ENCODE peak calls at places on chromosomes 16 and 17, in six cellular contexts. One of them, this sample, is unnamed. For H4K20me1, the result is how much of the 10 kb centered on the place peaks cover.

GRCh38 chr16:88058817-88059216 is 107.6 kb downstream of the BANP start:
- DNase-seq in SK-N-SH: no peak
- DNase-seq in H9: no peak
- DNase-seq in MM.1S: no peak
- DNase-seq in hepatocyte: no peak
- DNase-seq in IMR-90: no peak
- DNase-seq in this sample: no peak

GRCh38 chr17:38809828-38810227 is 10.5 kb upstream of the PIP4K2B start:
- DNase-seq in hepatocyte: no peak
- DNase-seq in H9: no peak
- DNase-seq in SK-N-SH: no peak
- DNase-seq in IMR-90: no peak
- DNase-seq in MM.1S: no peak
- DNase-seq in this sample: no peak

GRCh38 chr17:40452074-40452787 is 9.0 kb downstream of the IGFBP4 start:
- DNase-seq in H9: no peak
- DNase-seq in hepatocyte: peak
- DNase-seq in SK-N-SH: no peak
- DNase-seq in IMR-90: peak
- DNase-seq in MM.1S: no peak
- DNase-seq in this sample: peak

GRCh38 chr17:40846515-40847155 is 20.4 kb downstream of the KRT12 start:
- DNase-seq in MM.1S: peak
- DNase-seq in hepatocyte: no peak
- DNase-seq in SK-N-SH: no peak
- DNase-seq in H9: no peak
- DNase-seq in IMR-90: no peak
- DNase-seq in this sample: no peak

GRCh38 chr17:49224997-49225337 is 5.6 kb downstream of the PHOSPHO1 start:
- DNase-seq in MM.1S: no peak
- DNase-seq in hepatocyte: no peak
- DNase-seq in H9: no peak
- DNase-seq in SK-N-SH: no peak
- DNase-seq in IMR-90: no peak
- DNase-seq in this sample: peak

GRCh38 chr17:31492880-31493655 is 101.6 kb downstream of the RAB11FIP4 start:
- DNase-seq in SK-N-SH: no peak
- DNase-seq in MM.1S: no peak
- DNase-seq in IMR-90: no peak
- DNase-seq in hepatocyte: no peak
- DNase-seq in H9: no peak
- DNase-seq in this sample: peak

GRCh38 chr16:12815361-12815760 is 11.7 kb upstream of the CPPED1 start:
- DNase-seq in hepatocyte: no peak
- DNase-seq in IMR-90: no peak
- DNase-seq in MM.1S: no peak
- DNase-seq in H9: no peak
- DNase-seq in SK-N-SH: no peak
- DNase-seq in this sample: no peak

GRCh38 chr17:79272220-79272619 is 197.6 kb downstream of the ENGASE start:
- DNase-seq in IMR-90: no peak
- DNase-seq in SK-N-SH: peak
- DNase-seq in H9: no peak
- DNase-seq in MM.1S: no peak
- DNase-seq in hepatocyte: no peak
- DNase-seq in this sample: no peak

GRCh38 chr17:55398689-55399088 is 22.9 kb downstream of the MMD start:
- DNase-seq in H9: no peak
- DNase-seq in MM.1S: no peak
- DNase-seq in SK-N-SH: no peak
- DNase-seq in hepatocyte: peak
- DNase-seq in IMR-90: peak
- DNase-seq in this sample: no peak

GRCh38 chr17:19781488-19782458 is 33.7 kb upstream of the ALDH3A1 start:
- DNase-seq in SK-N-SH: no peak
- DNase-seq in IMR-90: no peak
- DNase-seq in hepatocyte: no peak
- DNase-seq in MM.1S: no peak
- DNase-seq in H9: no peak
- DNase-seq in this sample: no peak

GRCh38 chr16:592518-593306 is 2.8 kb downstream of the RAB40C start:
- DNase-seq in H9: no peak
- DNase-seq in MM.1S: no peak
- DNase-seq in hepatocyte: no peak
- DNase-seq in SK-N-SH: no peak
- DNase-seq in IMR-90: no peak
- DNase-seq in this sample: peak

GRCh38 chr16:69772560-69773254 is 10.6 kb downstream of the WWP2 start:
- DNase-seq in IMR-90: no peak
- DNase-seq in hepatocyte: no peak
- DNase-seq in H9: no peak
- DNase-seq in SK-N-SH: no peak
- DNase-seq in MM.1S: no peak
- DNase-seq in this sample: no peak

GRCh38 chr17:16945513-16946201 is 26.3 kb downstream of the TNFRSF13B start:
- DNase-seq in IMR-90: no peak
- DNase-seq in hepatocyte: peak
- DNase-seq in MM.1S: no peak
- DNase-seq in H9: peak
- DNase-seq in SK-N-SH: peak
- DNase-seq in this sample: peak

GRCh38 chr16:27273670-27274522 is 5.3 kb upstream of the NSMCE1 start:
- DNase-seq in IMR-90: peak
- DNase-seq in MM.1S: no peak
- DNase-seq in SK-N-SH: no peak
- DNase-seq in H9: no peak
- DNase-seq in hepatocyte: peak
- DNase-seq in this sample: peak

GRCh38 chr17:69060835-69061234 is at the start of gene ABCA9:
- DNase-seq in H9: no peak
- DNase-seq in IMR-90: peak
- DNase-seq in hepatocyte: no peak
- DNase-seq in MM.1S: no peak
- DNase-seq in SK-N-SH: no peak
- DNase-seq in this sample: peak

GRCh38 chr17:3828852-3829232 is 17.2 kb downstream of the NCBP3 start:
- DNase-seq in SK-N-SH: no peak
- DNase-seq in MM.1S: no peak
- DNase-seq in hepatocyte: no peak
- DNase-seq in IMR-90: no peak
- DNase-seq in H9: no peak
- DNase-seq in this sample: no peak

GRCh38 chr16:65754799-65755691 is 611.4 kb upstream of the CDH5 start:
- DNase-seq in MM.1S: no peak
- DNase-seq in hepatocyte: peak
- DNase-seq in H9: no peak
- DNase-seq in SK-N-SH: peak
- DNase-seq in IMR-90: peak
- DNase-seq in this sample: no peak

GRCh38 chr16:31461921-31462804 is 2.9 kb downstream of the ARMC5 start:
- DNase-seq in IMR-90: no peak
- DNase-seq in SK-N-SH: no peak
- DNase-seq in MM.1S: no peak
- DNase-seq in hepatocyte: no peak
- DNase-seq in H9: no peak
- DNase-seq in this sample: peak

GRCh38 chr16:7055443-7055842 is 277.2 kb upstream of the RBFOX1 start:
- DNase-seq in SK-N-SH: no peak
- DNase-seq in MM.1S: no peak
- DNase-seq in IMR-90: no peak
- DNase-seq in H9: no peak
- DNase-seq in hepatocyte: no peak
- DNase-seq in this sample: no peak

GRCh38 chr17:73284906-73285602 is 23.4 kb upstream of the CPSF4L start:
- DNase-seq in hepatocyte: no peak
- DNase-seq in H9: no peak
- DNase-seq in SK-N-SH: peak
- DNase-seq in IMR-90: no peak
- DNase-seq in MM.1S: no peak
- DNase-seq in this sample: peak

GRCh38 chr16:66290431-66290830 is 76.1 kb upstream of the CDH5 start:
- DNase-seq in hepatocyte: no peak
- DNase-seq in IMR-90: no peak
- DNase-seq in MM.1S: no peak
- DNase-seq in SK-N-SH: no peak
- DNase-seq in H9: peak
- DNase-seq in this sample: no peak

GRCh38 chr16:17273142-17273561 is 197.6 kb downstream of the XYLT1 start:
- DNase-seq in IMR-90: peak
- DNase-seq in MM.1S: no peak
- DNase-seq in H9: no peak
- DNase-seq in SK-N-SH: no peak
- DNase-seq in hepatocyte: peak
- DNase-seq in this sample: peak

GRCh38 chr17:11290814-11291213 is 49.8 kb downstream of the SHISA6 start:
- DNase-seq in IMR-90: no peak
- DNase-seq in MM.1S: no peak
- DNase-seq in hepatocyte: no peak
- DNase-seq in SK-N-SH: no peak
- DNase-seq in H9: no peak
- DNase-seq in this sample: no peak

GRCh38 chr17:75691371-75692290 is 24.5 kb downstream of the SAP30BP start:
- DNase-seq in MM.1S: no peak
- DNase-seq in H9: no peak
- DNase-seq in hepatocyte: no peak
- DNase-seq in SK-N-SH: no peak
- DNase-seq in IMR-90: peak
- DNase-seq in this sample: no peak
- H4K20me1 ChIP-seq in MM.1S: under half
- H4K20me1 ChIP-seq in H9: under half
- H4K20me1 ChIP-seq in hepatocyte: under half
- H4K20me1 ChIP-seq in SK-N-SH: under half
- H4K20me1 ChIP-seq in IMR-90: half or more
- H4K20me1 ChIP-seq in this sample: under half

GRCh38 chr16:15946257-15947044 is 3.0 kb upstream of the ABCC1 start:
- DNase-seq in H9: no peak
- DNase-seq in MM.1S: no peak
- DNase-seq in hepatocyte: peak
- DNase-seq in SK-N-SH: no peak
- DNase-seq in IMR-90: peak
- DNase-seq in this sample: peak

GRCh38 chr16:15948532-15949209 is 745 bp upstream of the ABCC1 start:
- DNase-seq in IMR-90: no peak
- DNase-seq in hepatocyte: no peak
- DNase-seq in H9: no peak
- DNase-seq in MM.1S: peak
- DNase-seq in SK-N-SH: no peak
- DNase-seq in this sample: no peak

GRCh38 chr16:15947983-15948509 is 1.4 kb upstream of the ABCC1 start:
- DNase-seq in H9: no peak
- DNase-seq in SK-N-SH: no peak
- DNase-seq in MM.1S: no peak
- DNase-seq in hepatocyte: no peak
- DNase-seq in IMR-90: no peak
- DNase-seq in this sample: no peak

DNA sequence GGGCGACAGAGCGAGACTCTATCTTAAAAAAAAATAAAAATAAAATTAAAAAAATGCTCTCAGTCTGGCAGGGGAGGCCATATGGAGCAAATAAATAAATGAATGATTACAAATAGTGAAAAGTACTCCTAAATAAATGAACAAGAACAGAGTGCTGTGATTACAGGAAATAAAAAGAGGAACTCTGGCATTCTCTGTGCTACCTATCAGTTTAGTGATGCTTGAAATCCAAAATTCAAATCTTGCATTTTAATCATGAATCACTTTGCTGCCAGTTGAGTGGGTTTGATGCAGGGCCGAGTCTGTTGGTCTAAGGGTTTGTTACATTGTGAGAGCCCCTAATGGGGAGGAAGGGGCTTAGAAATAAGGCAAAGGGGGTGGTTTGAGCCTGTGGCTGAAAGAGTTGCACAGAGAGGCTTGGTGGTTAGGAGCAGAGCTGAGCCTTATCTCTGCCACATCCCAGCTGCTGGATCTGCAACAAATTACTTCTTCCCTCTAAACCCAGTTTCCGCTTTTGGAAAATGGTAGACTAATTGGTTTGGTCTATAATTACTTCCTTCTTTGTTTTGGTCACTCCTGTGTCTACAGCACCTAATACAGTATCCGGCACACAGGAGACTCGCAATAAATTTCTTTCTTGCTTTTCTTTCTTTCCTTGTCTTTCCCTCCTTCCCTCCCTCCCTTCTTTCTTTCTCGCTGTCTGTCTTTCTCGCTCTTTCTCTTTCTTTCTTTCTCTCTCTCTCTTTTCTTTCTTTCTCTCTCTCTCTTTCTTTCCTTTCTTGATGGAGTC is 6.3 kb upstream of the ABCC1 start:
- DNase-seq in MM.1S: no peak
- DNase-seq in H9: no peak
- DNase-seq in IMR-90: no peak
- DNase-seq in hepatocyte: no peak
- DNase-seq in SK-N-SH: peak
- DNase-seq in this sample: no peak
- H2AFZ ChIP-seq in MM.1S: no peak
- H2AFZ ChIP-seq in H9: no peak
- H2AFZ ChIP-seq in IMR-90: no peak
- H2AFZ ChIP-seq in hepatocyte: no peak
- H2AFZ ChIP-seq in SK-N-SH: no peak
- H2AFZ ChIP-seq in this sample: no peak

GRCh38 chr16:64278196-64278595 is 843.7 kb downstream of the CDH11 start:
- DNase-seq in SK-N-SH: no peak
- DNase-seq in hepatocyte: no peak
- DNase-seq in MM.1S: no peak
- DNase-seq in H9: no peak
- DNase-seq in IMR-90: peak
- DNase-seq in this sample: peak
- H4K20me1 ChIP-seq in SK-N-SH: under half
- H4K20me1 ChIP-seq in hepatocyte: under half
- H4K20me1 ChIP-seq in MM.1S: under half
- H4K20me1 ChIP-seq in H9: under half
- H4K20me1 ChIP-seq in IMR-90: under half
- H4K20me1 ChIP-seq in this sample: under half

DNA sequence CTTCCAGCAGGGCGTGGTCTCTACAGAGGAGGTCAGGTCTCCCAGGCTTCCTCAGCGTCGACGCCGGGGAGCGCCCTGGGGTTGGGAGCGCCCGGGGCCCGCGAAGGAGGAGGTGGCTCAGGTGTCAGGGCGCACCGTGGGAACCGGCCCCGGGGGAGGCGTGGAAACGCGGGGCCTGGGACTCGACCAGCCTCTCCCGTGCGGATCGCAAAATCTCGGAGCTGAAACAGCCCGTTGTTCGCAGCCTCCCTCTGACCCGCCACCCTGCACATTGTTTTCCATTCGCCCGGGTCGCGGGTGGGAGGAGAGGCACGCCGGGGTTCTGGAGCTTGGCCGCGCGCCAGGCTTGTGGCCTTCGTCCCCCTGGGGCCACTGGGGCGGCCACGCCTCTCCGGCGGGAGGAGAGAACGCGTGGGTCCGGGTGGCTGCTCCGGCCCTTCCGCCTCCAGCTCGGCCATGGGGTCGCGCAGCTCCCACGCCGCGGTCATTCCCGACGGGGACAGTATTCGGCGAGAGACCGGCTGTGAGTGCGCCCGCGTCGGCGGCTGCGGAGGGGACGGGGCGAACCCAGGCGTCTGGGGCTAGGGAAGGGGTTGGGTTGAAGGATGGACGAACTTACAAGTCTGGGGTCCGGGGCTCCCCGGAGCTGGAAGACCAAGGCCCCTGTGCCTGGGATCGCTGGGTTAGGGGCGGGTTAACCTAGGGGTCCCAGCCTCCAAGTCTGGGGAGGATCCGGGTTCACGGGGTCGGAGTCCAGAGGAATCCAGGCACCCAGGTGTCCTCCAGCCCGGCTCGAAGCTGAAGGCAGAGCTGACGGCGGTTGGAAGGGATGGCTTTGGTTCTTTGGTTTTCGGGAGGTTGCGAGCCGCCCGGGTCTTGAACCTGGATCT is at the start of gene CHP2:
- DNase-seq in hepatocyte: peak
- DNase-seq in MM.1S: no peak
- DNase-seq in H9: peak
- DNase-seq in SK-N-SH: peak
- DNase-seq in IMR-90: no peak
- DNase-seq in this sample: peak
- H2AFZ ChIP-seq in hepatocyte: no peak
- H2AFZ ChIP-seq in MM.1S: no peak
- H2AFZ ChIP-seq in H9: no peak
- H2AFZ ChIP-seq in SK-N-SH: no peak
- H2AFZ ChIP-seq in IMR-90: peak
- H2AFZ ChIP-seq in this sample: no peak

This sample was measured in osteoblast.